ENCODE peak calls at places on chromosomes 11 and 22, in eight cellular contexts. Z, W, O, I, K, L, E and Y are unnamed samples.
A peak's percentile ranks its signal among the peaks of the same experiment; 100 is the strongest.

GRCh38 chr11:86798988-86799387 is 1.4 kb upstream of the PRSS23 start:
- DNase-seq in Z (no peak), W (no peak), O (peak; percentile 70), I (no peak), K (peak; percentile 41), L (no peak), E (no peak), Y (no peak)

GRCh38 chr11:43937434-43938411 is 4.7 kb upstream of the C11orf96 start:
- DNase-seq in Z (no peak), W (no peak), O (peak; percentile 51), I (no peak), K (peak; percentile 28), L (no peak), E (peak; percentile 87), Y (peak; percentile 72)

GRCh38 chr22:17741866-17742527 is 32.3 kb downstream of the BID start:
- DNase-seq in Z (no peak), W (no peak), O (no peak), I (no peak), K (no peak), L (no peak), E (no peak), Y (peak; percentile 16)

GRCh38 chr11:72189448-72190250 is 2.3 kb upstream of the FOLR1 start:
- DNase-seq in Z (no peak), W (peak; percentile 38), O (no peak), I (no peak), K (no peak), L (peak; percentile 61), E (no peak), Y (no peak)

GRCh38 chr11:123797065-123797940 is 8.8 kb downstream of the OR6M1 start:
- DNase-seq in Z (no peak), W (no peak), O (no peak), I (no peak), K (no peak), L (no peak), E (no peak), Y (no peak)

GRCh38 chr11:60992842-60993409 is 21.4 kb downstream of the CD6 start:
- DNase-seq in Z (no peak), W (peak; percentile 63), O (no peak), I (no peak), K (no peak), L (no peak), E (no peak), Y (peak; percentile 48)

GRCh38 chr11:61885784-61886580 is 5.4 kb downstream of the FADS3 start:
- DNase-seq in Z (no peak), W (no peak), O (no peak), I (no peak), K (no peak), L (no peak), E (no peak), Y (no peak)

GRCh38 chr11:74268451-74268850 is 43.0 kb downstream of the P4HA3 start:
- DNase-seq in Z (no peak), W (no peak), O (no peak), I (no peak), K (no peak), L (no peak), E (peak; percentile 52), Y (no peak)

GRCh38 chr11:107442715-107443215 is 14.9 kb downstream of the CWF19L2 start:
- DNase-seq in Z (no peak), W (peak; percentile 14), O (no peak), I (no peak), K (no peak), L (no peak), E (no peak), Y (no peak)

GRCh38 chr22:32476804-32477203 is 2.2 kb downstream of the FBXO7 start:
- DNase-seq in Z (no peak), W (no peak), O (no peak), I (no peak), K (no peak), L (no peak), E (no peak), Y (no peak)

GRCh38 chr11:58061813-58062212 is 31.1 kb downstream of the OR6Q1 start:
- DNase-seq in Z (no peak), W (no peak), O (peak; percentile 90), I (no peak), K (peak; percentile 10), L (no peak), E (peak; percentile 67), Y (no peak)

GRCh38 chr22:20749453-20749852 is 24.5 kb upstream of the SERPIND1 start:
- DNase-seq in Z (no peak), W (no peak), O (no peak), I (no peak), K (no peak), L (peak; percentile 61), E (no peak), Y (peak; percentile 73)

GRCh38 chr11:89321401-89321800 is 143.7 kb downstream of the TYR start:
- DNase-seq in Z (no peak), W (no peak), O (no peak), I (no peak), K (no peak), L (no peak), E (no peak), Y (no peak)

GRCh38 chr22:48752451-48753380 is 1075.0 kb downstream of the BRD1 start:
- DNase-seq in Z (no peak), W (no peak), O (no peak), I (no peak), K (no peak), L (no peak), E (no peak), Y (peak; percentile 67)

GRCh38 chr11:44848203-44848962 is 102.3 kb downstream of the TP53I11 start:
- DNase-seq in Z (no peak), W (no peak), O (no peak), I (no peak), K (no peak), L (no peak), E (no peak), Y (peak; percentile 53)

GRCh38 chr11:34013893-34014571 is 37.5 kb upstream of the CAPRIN1 start:
- DNase-seq in Z (no peak), W (no peak), O (no peak), I (no peak), K (no peak), L (no peak), E (no peak), Y (no peak)

GRCh38 chr11:2699185-2699530 is 636 bp downstream of the KCNQ1OT1 start:
- DNase-seq in Z (peak; percentile 10), W (no peak), O (peak; percentile 8), I (no peak), K (peak; percentile 26), L (peak; percentile 56), E (no peak), Y (peak; percentile 82)

GRCh38 chr22:37601540-37602442 is 6.8 kb upstream of the GGA1 start:
- DNase-seq in Z (no peak), W (no peak), O (peak; percentile 30), I (no peak), K (peak; percentile 42), L (no peak), E (peak; percentile 30), Y (no peak)

GRCh38 chr11:112837162-112837826 is 123.9 kb upstream of the NCAM1 start:
- DNase-seq in Z (no peak), W (peak; percentile 76), O (no peak), I (no peak), K (no peak), L (no peak), E (no peak), Y (no peak)

GRCh38 chr11:87583931-87584330 is 546.2 kb downstream of the TMEM135 start:
- DNase-seq in Z (no peak), W (no peak), O (no peak), I (no peak), K (no peak), L (no peak), E (peak; percentile 53), Y (no peak)

GRCh38 chr11:65471410-65471762 is 27.5 kb upstream of the MALAT1 start:
- DNase-seq in Z (no peak), W (peak; percentile 75), O (peak; percentile 74), I (no peak), K (peak; percentile 83), L (peak; percentile 85), E (no peak), Y (peak; percentile 91)

GRCh38 chr11:70029831-70030811 is 48.0 kb upstream of the ANO1 start:
- DNase-seq in Z (no peak), W (no peak), O (no peak), I (no peak), K (no peak), L (no peak), E (no peak), Y (no peak)

GRCh38 chr11:2796091-2796490 is 89.5 kb downstream of the CDKN1C start:
- DNase-seq in Z (no peak), W (peak; percentile 0), O (no peak), I (no peak), K (no peak), L (no peak), E (no peak), Y (peak; percentile 67)

GRCh38 chr11:67248653-67249052 is 17.6 kb upstream of the GRK2 start:
- DNase-seq in Z (no peak), W (no peak), O (peak; percentile 73), I (no peak), K (no peak), L (peak; percentile 78), E (peak; percentile 88), Y (no peak)

GRCh38 chr11:61587951-61588695 is 7.2 kb upstream of the SYT7 start:
- DNase-seq in Z (peak; percentile 45), W (peak; percentile 66), O (no peak), I (peak; percentile 36), K (peak; percentile 22), L (peak; percentile 72), E (peak; percentile 71), Y (no peak)

GRCh38 chr11:120178441-120179070 is 32.3 kb upstream of the OAF start:
- DNase-seq in Z (no peak), W (no peak), O (peak; percentile 41), I (no peak), K (no peak), L (no peak), E (no peak), Y (peak; percentile 58)

GRCh38 chr22:45867118-45867905 is 109.7 kb downstream of the WNT7B start:
- DNase-seq in Z (no peak), W (no peak), O (no peak), I (no peak), K (no peak), L (peak; percentile 63), E (no peak), Y (peak; percentile 76)

GRCh38 chr22:46107089-46107664 is 43.1 kb upstream of the PPARA start:
- DNase-seq in Z (no peak), W (peak; percentile 91), O (no peak), I (no peak), K (no peak), L (peak; percentile 72), E (no peak), Y (no peak)

GRCh38 chr11:114052160-114052559 is 7.4 kb upstream of the ZBTB16 start:
- DNase-seq in Z (no peak), W (no peak), O (no peak), I (no peak), K (no peak), L (no peak), E (peak; percentile 6), Y (no peak)

GRCh38 chr11:55726715-55727324 is 46.4 kb upstream of the OR5D13 start:
- DNase-seq in Z (no peak), W (no peak), O (no peak), I (no peak), K (no peak), L (no peak), E (no peak), Y (no peak)

GRCh38 chr11:68186061-68186460 is 27.0 kb downstream of the KMT5B start:
- DNase-seq in Z (no peak), W (no peak), O (no peak), I (no peak), K (no peak), L (no peak), E (no peak), Y (no peak)

GRCh38 chr11:2297623-2298030 is 4.1 kb downstream of the C11orf21 start:
- DNase-seq in Z (no peak), W (no peak), O (no peak), I (no peak), K (no peak), L (no peak), E (no peak), Y (no peak)

GRCh38 chr11:74278721-74279148 is 32.7 kb downstream of the P4HA3 start:
- DNase-seq in Z (no peak), W (no peak), O (peak; percentile 90), I (no peak), K (peak; percentile 21), L (no peak), E (peak; percentile 36), Y (peak; percentile 96)

GRCh38 chr22:24128631-24129601 is 52.4 kb upstream of the SUSD2 start:
- DNase-seq in Z (no peak), W (no peak), O (no peak), I (no peak), K (no peak), L (peak; percentile 52), E (no peak), Y (no peak)